ENCODE peak calls at places on chromosomes 13 and 19, in six cellular contexts. P is colonic mucosa, H is heart left ventricle, Q is mucosa of descending colon, S is lung, A is upper lobe of right lung. G is an unnamed sample.

GRCh38 chr19:23321953-23322549 is 71.9 kb upstream of the ZNF724 start:
- DNase-seq in A (no peak), P (no peak), H (no peak), S (no peak), Q (no peak), G (no peak)

GRCh38 chr13:32878172-32878571 is 138.1 kb upstream of the KL start:
- DNase-seq in A (no peak), S (peak; percentile 10), P (no peak), H (no peak), Q (no peak), G (no peak)

GRCh38 chr19:21410166-21410565 is 13.2 kb downstream of the ZNF493 start:
- DNase-seq in H (no peak), S (no peak), Q (no peak), A (no peak), P (no peak), G (no peak)

GRCh38 chr13:40488869-40489391 is 177.5 kb downstream of the FOXO1 start:
- DNase-seq in S (no peak), H (no peak), A (no peak), Q (no peak), P (no peak), G (no peak)

GRCh38 chr13:43132228-43132627 is 108.8 kb downstream of the DNAJC15 start:
- DNase-seq in P (peak; percentile 25), H (no peak), A (no peak), S (no peak), Q (peak; percentile 67), G (peak; percentile 87)

GRCh38 chr13:89457977-89458376 is 1786.8 kb downstream of the SLITRK5 start:
- DNase-seq in Q (no peak), P (no peak), A (no peak), S (no peak), H (no peak), G (no peak)

GRCh38 chr13:114151565-114152284 is 19.3 kb upstream of the RASA3 start:
- DNase-seq in S (no peak), A (peak; percentile 87), H (no peak), Q (peak; percentile 95), P (peak; percentile 93), G (peak; percentile 42)

GRCh38 chr13:43537124-43537523 is 249.6 kb downstream of the ENOX1 start:
- DNase-seq in S (no peak), H (no peak), Q (no peak), P (no peak), A (no peak), G (no peak)

GRCh38 chr13:37995052-37995451 is 125.5 kb upstream of the TRPC4 start:
- DNase-seq in Q (no peak), S (no peak), A (no peak), H (no peak), P (no peak), G (no peak)

GRCh38 chr13:77422724-77423123 is 95.8 kb upstream of the MYCBP2 start:
- DNase-seq in Q (no peak), P (no peak), H (no peak), S (no peak), A (no peak), G (no peak)

GRCh38 chr13:87671824-87672603 is 843 bp downstream of the SLITRK5 start:
- DNase-seq in Q (no peak), H (no peak), A (peak; percentile 64), P (no peak), S (no peak), G (peak; percentile 78)

GRCh38 chr13:28579334-28579733 is 79.6 kb upstream of the POMP start:
- DNase-seq in Q (no peak), S (no peak), H (no peak), A (no peak), P (no peak), G (peak; percentile 77)

GRCh38 chr13:31807090-31807541 is 67.8 kb downstream of the RXFP2 start:
- DNase-seq in H (no peak), A (no peak), S (no peak), P (no peak), Q (no peak), G (no peak)

GRCh38 chr19:28242317-28242927 is 970.5 kb downstream of the UQCRFS1 start:
- DNase-seq in P (peak; percentile 43), A (no peak), Q (peak; percentile 69), S (no peak), H (no peak), G (peak; percentile 81)

GRCh38 chr13:23865898-23866297 is 23.3 kb downstream of the MIPEP start:
- DNase-seq in S (no peak), H (no peak), P (no peak), A (no peak), Q (no peak), G (no peak)
- H3K4me3 ChIP-seq in S (no peak overlapping the region), H (no peak overlapping the region), P (no peak overlapping the region), A (no peak overlapping the region), Q (no peak overlapping the region), G (no peak overlapping the region)

DNA sequence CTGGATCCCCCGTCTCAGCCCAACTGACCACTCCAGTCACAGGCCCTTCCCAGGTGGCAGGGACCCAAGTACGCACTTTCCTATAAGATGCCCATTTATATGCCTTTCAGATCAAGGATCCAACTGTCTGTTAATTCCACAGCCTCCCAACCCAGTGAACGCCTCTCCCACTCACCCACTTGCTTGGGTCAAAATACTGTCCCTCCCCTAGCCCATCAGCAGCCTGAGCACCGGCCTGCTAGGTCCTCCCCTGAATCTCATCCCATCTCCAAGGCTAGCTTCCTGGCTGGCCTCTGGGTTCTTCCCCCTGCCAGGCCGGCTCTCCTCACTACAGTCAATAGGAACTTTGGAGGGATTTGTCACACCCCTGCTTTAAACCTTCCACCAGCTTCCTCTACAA is 1.9 kb downstream of the UBE2S start:
- DNase-seq in A (no peak), H (no peak), P (no peak), Q (no peak), S (no peak), G (peak; percentile 25)
- H3K4me3 ChIP-seq in A (no peak overlapping the region), H (no peak overlapping the region), P (no peak overlapping the region), Q (no peak overlapping the region), S (no peak overlapping the region), G (peak overlapping the region; percentile 92)

GRCh38 chr19:34996978-34997640 is 3.0 kb upstream of the GRAMD1A start:
- DNase-seq in S (no peak), P (no peak), H (no peak), Q (no peak), A (no peak), G (no peak)
- H3K4me3 ChIP-seq in S (no peak overlapping the region), P (no peak overlapping the region), H (no peak overlapping the region), Q (no peak overlapping the region), A (no peak overlapping the region), G (no peak overlapping the region)

GRCh38 chr13:84651288-84651687 is 769.0 kb upstream of the SLITRK1 start:
- DNase-seq in S (no peak), Q (no peak), P (no peak), A (no peak), H (no peak), G (no peak)

GRCh38 chr13:84658881-84659661 is 776.8 kb upstream of the SLITRK1 start:
- DNase-seq in A (no peak), H (no peak), S (no peak), P (no peak), Q (no peak), G (no peak)

GRCh38 chr13:84654654-84655244 is 772.5 kb upstream of the SLITRK1 start:
- DNase-seq in A (no peak), S (no peak), P (no peak), Q (no peak), H (no peak), G (peak; percentile 79)

GRCh38 chr13:84653915-84654534 is 771.8 kb upstream of the SLITRK1 start:
- DNase-seq in H (peak; percentile 55), S (no peak), P (no peak), Q (no peak), A (no peak), G (no peak)

GRCh38 chr13:84655677-84656076 is 773.4 kb upstream of the SLITRK1 start:
- DNase-seq in H (no peak), P (no peak), S (no peak), A (no peak), Q (no peak), G (no peak)
- H3K4me3 ChIP-seq in H (no peak overlapping the region), P (no peak overlapping the region), S (no peak overlapping the region), A (no peak overlapping the region), Q (no peak overlapping the region), G (no peak overlapping the region)

DNA sequence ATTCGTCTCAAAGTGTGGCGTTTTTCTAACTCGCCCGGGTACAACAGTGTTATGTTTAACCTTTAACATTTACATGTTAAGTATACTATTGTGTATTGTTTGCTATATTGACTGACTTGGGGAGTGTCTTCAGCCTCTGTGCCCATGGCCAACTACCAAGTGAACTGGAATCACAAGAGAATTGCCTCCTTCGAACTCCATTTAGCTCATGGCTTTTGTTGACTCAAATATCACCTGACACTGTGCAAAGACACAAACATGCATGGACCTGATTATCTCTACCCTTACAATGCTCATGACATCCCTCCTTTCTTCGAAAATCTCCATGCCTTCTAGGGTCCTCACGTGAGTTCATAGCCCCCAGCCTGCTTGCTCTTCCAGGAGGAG is 737 bp downstream of the ZNF814 start:
- DNase-seq in P (no peak), S (no peak), H (no peak), Q (peak; percentile 19), A (no peak), G (no peak)
- H3K4me3 ChIP-seq in P (peak overlapping the region; percentile 34), S (peak overlapping the region; percentile 65), H (peak overlapping the region; percentile 79), Q (peak overlapping the region; percentile 44), A (peak overlapping the region; percentile 75), G (peak overlapping the region; percentile 98)

GRCh38 chr13:24161010-24161775 is 673 bp downstream of the SPATA13 start:
- DNase-seq in A (no peak), H (no peak), Q (peak; percentile 65), S (peak; percentile 42), P (peak; percentile 72), G (no peak)
- H3K4me3 ChIP-seq in A (peak overlapping the region; percentile 78), H (peak overlapping the region; percentile 82), Q (peak overlapping the region; percentile 89), S (peak overlapping the region; percentile 75), P (peak overlapping the region; percentile 98), G (peak overlapping the region; percentile 89)

GRCh38 chr13:67230774-67231480 is 791 bp upstream of the PCDH9 start:
- DNase-seq in S (peak; percentile 55), P (peak; percentile 41), A (peak; percentile 80), H (peak; percentile 79), Q (peak; percentile 38), G (peak; percentile 84)
- H3K4me3 ChIP-seq in S (peak overlapping the region; percentile 74), P (peak overlapping the region; percentile 73), A (peak overlapping the region; percentile 77), H (peak overlapping the region; percentile 78), Q (peak overlapping the region; percentile 25), G (peak overlapping the region; percentile 96)